ENCODE peak calls at places on chromosomes 5 and 9, in four cellular contexts. J, Y, W and B are unnamed samples.

GRCh38 chr9:73223594-73223993 is 71.9 kb downstream of the ANXA1 start:
- DNase-seq in J (no peak), Y (no peak), W (no peak), B (no peak)

GRCh38 chr5:77770293-77771005 is 5.7 kb downstream of the TBCA start:
- DNase-seq in J (peak), Y (no peak), W (no peak), B (no peak)

GRCh38 chr9:77663754-77664153 is 15.6 kb upstream of the GNA14 start:
- DNase-seq in J (peak), Y (no peak), W (peak), B (no peak)

GRCh38 chr9:91391426-91392217 is 29.9 kb upstream of the AUH start:
- DNase-seq in J (no peak), Y (no peak), W (no peak), B (no peak)

GRCh38 chr9:135864447-135865049 is 42.8 kb downstream of the CAMSAP1 start:
- DNase-seq in J (peak), Y (no peak), W (peak), B (no peak)

GRCh38 chr9:127835930-127836586 is 18.4 kb downstream of the ENG start:
- DNase-seq in J (peak), Y (no peak), W (peak), B (no peak)

GRCh38 chr5:159198063-159199036 is 11.0 kb downstream of the RNF145 start:
- DNase-seq in J (no peak), Y (no peak), W (no peak), B (no peak)

GRCh38 chr9:121765021-121765950 is 113.9 kb downstream of the DAB2IP start:
- DNase-seq in J (peak), Y (no peak), W (peak), B (no peak)

GRCh38 chr5:30997681-30998080 is 195.8 kb upstream of the CDH6 start:
- DNase-seq in J (no peak), Y (no peak), W (no peak), B (no peak)

GRCh38 chr9:135038826-135039225 is 48.6 kb upstream of the OLFM1 start:
- DNase-seq in J (no peak), Y (no peak), W (no peak), B (no peak)

GRCh38 chr5:176533894-176534611 is 3.1 kb downstream of the RNF44 start:
- DNase-seq in J (peak), Y (no peak), W (no peak), B (no peak)

GRCh38 chr5:14327624-14328023 is 184.5 kb downstream of the TRIO start:
- DNase-seq in J (no peak), Y (no peak), W (peak), B (no peak)

GRCh38 chr9:135230386-135230765 is 142.9 kb downstream of the OLFM1 start:
- DNase-seq in J (no peak), Y (no peak), W (no peak), B (no peak)

GRCh38 chr9:132880311-132880661 is 1.6 kb downstream of the SPACA9 start:
- DNase-seq in J (no peak), Y (no peak), W (no peak), B (no peak)

GRCh38 chr9:93218671-93219420 is 34.9 kb downstream of the WNK2 start:
- DNase-seq in J (no peak), Y (no peak), W (no peak), B (no peak)

GRCh38 chr9:129434187-129434586 is 186.7 kb downstream of the C9orf50 start:
- DNase-seq in J (no peak), Y (no peak), W (no peak), B (no peak)
- TF ChIP-seq CTCF in J (no peak), Y (no peak), W (no peak), B (no peak)

GRCh38 chr5:10701567-10702039 is 59.4 kb downstream of the DAP start:
- DNase-seq in J (peak), Y (no peak), W (peak), B (no peak)

GRCh38 chr5:10703676-10704075 is 57.4 kb downstream of the DAP start:
- DNase-seq in J (no peak), Y (no peak), W (no peak), B (no peak)

GRCh38 chr5:10702911-10703491 is 58.0 kb downstream of the DAP start:
- DNase-seq in J (peak), Y (no peak), W (peak), B (no peak)

GRCh38 chr5:10700516-10700915 is 60.5 kb downstream of the DAP start:
- DNase-seq in J (no peak), Y (no peak), W (no peak), B (no peak)

GRCh38 chr5:10702040-10702629 is 58.9 kb downstream of the DAP start:
- DNase-seq in J (peak), Y (no peak), W (peak), B (no peak)
- H3K4me3 ChIP-seq in J (no peak), Y (no peak), W (no peak), B (no peak)

DNA sequence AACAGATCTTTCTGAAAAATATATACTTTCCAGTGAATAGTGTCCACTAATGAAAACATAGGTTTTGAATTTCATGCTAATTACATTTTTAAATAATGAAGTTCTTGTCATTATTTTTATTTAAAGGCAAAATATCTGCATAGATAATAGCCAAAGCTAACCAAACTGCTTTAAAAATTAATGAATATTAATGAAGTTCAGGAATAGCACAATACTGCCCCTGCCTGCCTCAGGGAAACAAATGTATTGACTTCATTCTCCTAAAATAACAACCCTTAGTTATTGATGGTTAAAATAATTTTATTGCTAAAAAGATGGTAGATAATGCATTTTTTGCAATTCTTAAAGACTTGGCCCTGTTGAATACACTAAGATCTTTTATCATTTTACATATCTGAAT is 103.6 kb upstream of the SSBP2 start:
- DNase-seq in J (no peak), Y (no peak), W (no peak), B (no peak)
- TF ChIP-seq CTCF in J (no peak), Y (peak), W (peak), B (no peak)

GRCh38 chr9:101572316-101572715 is 22.5 kb downstream of the PPP3R2 start:
- DNase-seq in J (no peak), Y (no peak), W (no peak), B (no peak)
- H3K4me3 ChIP-seq in J (no peak), Y (no peak), W (no peak), B (no peak)

DNA sequence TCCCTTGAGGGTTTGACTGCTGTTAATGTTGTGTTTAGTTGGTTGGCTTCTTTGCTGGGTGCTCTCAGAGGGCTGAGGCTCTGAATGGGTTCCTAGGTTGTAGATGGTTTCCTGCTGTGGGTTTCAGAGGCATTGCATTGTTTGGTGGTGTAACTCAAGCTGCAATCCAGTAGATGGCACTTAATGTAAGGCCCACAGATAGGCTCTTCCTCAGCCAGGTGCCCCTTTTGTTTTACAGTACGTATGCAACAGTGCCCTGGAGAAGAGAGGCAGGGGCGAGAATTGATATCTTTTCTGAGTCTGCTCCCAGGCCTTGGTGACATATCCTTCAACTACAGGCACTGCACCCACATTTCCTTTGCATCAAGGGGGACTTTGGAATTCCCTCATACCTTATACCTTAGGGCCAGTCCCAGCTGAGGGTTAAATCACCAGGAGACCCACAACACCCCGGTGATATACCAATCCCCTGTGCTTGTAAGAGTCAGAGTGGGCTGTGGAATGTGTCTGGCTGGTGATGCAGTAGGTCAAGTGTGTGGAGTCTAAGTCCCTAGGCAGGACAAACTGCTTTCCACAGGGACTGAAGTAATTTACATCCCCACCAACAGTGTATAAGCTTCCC is 7.0 kb upstream of the UGT3A2 start:
- DNase-seq in J (no peak), Y (no peak), W (no peak), B (no peak)
- TF ChIP-seq CTCF in J (peak), Y (no peak), W (peak), B (no peak)

GRCh38 chr9:109314011-109314531 is 6.8 kb downstream of the EPB41L4B start:
- DNase-seq in J (no peak), Y (no peak), W (no peak), B (no peak)
- H3K4me3 ChIP-seq in J (no peak), Y (no peak), W (no peak), B (no peak)

GRCh38 chr5:105506692-105507277 is 1944.2 kb upstream of the NUDT12 start:
- DNase-seq in J (peak), Y (no peak), W (peak), B (no peak)
- TF ChIP-seq CTCF in J (no peak), Y (no peak), W (peak), B (no peak)

GRCh38 chr9:35791321-35791921 is at the start of gene NPR2:
- DNase-seq in J (peak), Y (no peak), W (no peak), B (no peak)
- H3K4me3 ChIP-seq in J (peak), Y (peak), W (peak), B (peak)

DNA sequence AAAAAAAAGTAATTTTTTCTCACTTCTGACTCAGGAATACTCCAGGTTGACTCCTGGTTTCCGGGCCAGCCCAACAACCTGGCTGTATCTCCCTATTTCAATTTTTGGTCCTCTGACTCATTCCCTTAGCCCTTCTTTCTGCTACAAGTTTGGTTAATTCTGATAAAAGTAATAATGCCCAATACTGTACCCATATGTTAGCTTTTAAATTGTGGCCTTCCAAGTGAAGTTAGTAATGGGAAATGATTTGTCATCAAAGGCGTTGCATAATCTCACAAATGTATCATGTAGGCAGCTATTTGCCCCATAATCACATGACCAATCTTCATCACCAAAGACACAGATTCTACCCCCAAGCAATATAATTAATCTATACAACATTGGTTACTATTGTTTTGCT is 31.1 kb upstream of the BNC2 start:
- DNase-seq in J (peak), Y (no peak), W (no peak), B (no peak)
- TF ChIP-seq CTCF in J (no peak), Y (no peak), W (no peak), B (no peak)